ENCODE peak calls at places on chromosomes 16 and 17, in six cellular contexts. One of them, this sample, is unnamed.

GRCh38 chr16:84086357-84086756 is 30.4 kb downstream of the MBTPS1 start:
- DNase-seq in neuronal stem cell: no peak
- DNase-seq in RPMI8226: no peak
- DNase-seq in NCI-H510A treated with DMSO at 0.1 percent for 48 hours: no peak
- DNase-seq in DMS153: no peak
- DNase-seq in fibroblast of lung: no peak
- DNase-seq in this sample: no peak

GRCh38 chr17:54848368-54848987 is 52.2 kb upstream of the TOM1L1 start:
- DNase-seq in RPMI8226: no peak
- DNase-seq in NCI-H510A treated with DMSO at 0.1 percent for 48 hours: no peak
- DNase-seq in neuronal stem cell: no peak
- DNase-seq in DMS153: no peak
- DNase-seq in fibroblast of lung: no peak
- DNase-seq in this sample: no peak

GRCh38 chr17:352421-353212 is at the start of gene RPH3AL:
- DNase-seq in NCI-H510A treated with DMSO at 0.1 percent for 48 hours: peak
- DNase-seq in fibroblast of lung: no peak
- DNase-seq in RPMI8226: no peak
- DNase-seq in neuronal stem cell: peak
- DNase-seq in DMS153: peak
- DNase-seq in this sample: peak

GRCh38 chr17:17416400-17417360 is 60.1 kb upstream of the MED9 start:
- DNase-seq in neuronal stem cell: no peak
- DNase-seq in NCI-H510A treated with DMSO at 0.1 percent for 48 hours: peak
- DNase-seq in fibroblast of lung: peak
- DNase-seq in DMS153: peak
- DNase-seq in RPMI8226: peak
- DNase-seq in this sample: peak

GRCh38 chr17:48307814-48308411 is 122.1 kb downstream of the SKAP1 start:
- DNase-seq in RPMI8226: peak
- DNase-seq in NCI-H510A treated with DMSO at 0.1 percent for 48 hours: peak
- DNase-seq in neuronal stem cell: peak
- DNase-seq in fibroblast of lung: peak
- DNase-seq in DMS153: no peak
- DNase-seq in this sample: peak

GRCh38 chr16:4086153-4086552 is 30.1 kb downstream of the ADCY9 start:
- DNase-seq in DMS153: no peak
- DNase-seq in NCI-H510A treated with DMSO at 0.1 percent for 48 hours: no peak
- DNase-seq in neuronal stem cell: no peak
- DNase-seq in fibroblast of lung: no peak
- DNase-seq in RPMI8226: no peak
- DNase-seq in this sample: no peak

GRCh38 chr16:73289232-73289631 is 241.3 kb upstream of the ZFHX3 start:
- DNase-seq in RPMI8226: no peak
- DNase-seq in neuronal stem cell: no peak
- DNase-seq in fibroblast of lung: no peak
- DNase-seq in NCI-H510A treated with DMSO at 0.1 percent for 48 hours: no peak
- DNase-seq in DMS153: no peak
- DNase-seq in this sample: no peak

GRCh38 chr17:81294512-81295030 is 536 bp downstream of the SLC38A10 start:
- DNase-seq in NCI-H510A treated with DMSO at 0.1 percent for 48 hours: no peak
- DNase-seq in DMS153: no peak
- DNase-seq in neuronal stem cell: no peak
- DNase-seq in fibroblast of lung: no peak
- DNase-seq in RPMI8226: peak
- DNase-seq in this sample: no peak

GRCh38 chr17:45740553-45741330 is 43.4 kb upstream of the CRHR1 start:
- DNase-seq in NCI-H510A treated with DMSO at 0.1 percent for 48 hours: peak
- DNase-seq in RPMI8226: peak
- DNase-seq in fibroblast of lung: no peak
- DNase-seq in neuronal stem cell: peak
- DNase-seq in DMS153: peak
- DNase-seq in this sample: peak

GRCh38 chr16:83913234-83913633 is 14.3 kb downstream of the MLYCD start:
- DNase-seq in RPMI8226: no peak
- DNase-seq in neuronal stem cell: no peak
- DNase-seq in fibroblast of lung: peak
- DNase-seq in DMS153: no peak
- DNase-seq in NCI-H510A treated with DMSO at 0.1 percent for 48 hours: no peak
- DNase-seq in this sample: no peak

GRCh38 chr17:77879896-77880280 is 78.6 kb upstream of the TNRC6C start:
- DNase-seq in NCI-H510A treated with DMSO at 0.1 percent for 48 hours: no peak
- DNase-seq in fibroblast of lung: no peak
- DNase-seq in DMS153: no peak
- DNase-seq in neuronal stem cell: no peak
- DNase-seq in RPMI8226: no peak
- DNase-seq in this sample: no peak

GRCh38 chr16:68259421-68259820 is 4.9 kb upstream of the SLC7A6 start:
- DNase-seq in fibroblast of lung: no peak
- DNase-seq in RPMI8226: no peak
- DNase-seq in DMS153: no peak
- DNase-seq in neuronal stem cell: no peak
- DNase-seq in NCI-H510A treated with DMSO at 0.1 percent for 48 hours: no peak
- DNase-seq in this sample: no peak

GRCh38 chr16:70432800-70433455 is 6.0 kb downstream of the ST3GAL2 start:
- DNase-seq in RPMI8226: peak
- DNase-seq in neuronal stem cell: no peak
- DNase-seq in fibroblast of lung: peak
- DNase-seq in DMS153: no peak
- DNase-seq in NCI-H510A treated with DMSO at 0.1 percent for 48 hours: no peak
- DNase-seq in this sample: no peak

This sample was measured in H4.